ENCODE peak calls at places on chromosome 12, in eight cellular contexts. S is HCT116, B is endothelial cell of umbilical vein, V is H1, A is K562, Y is HepG2, E is SK-N-SH, H is GM12878. D is an unnamed sample.

GRCh38 chr12:126772171-126772864 is 1494.7 kb upstream of the TMEM132C start:
- DNase-seq in S (peak), B (no peak), V (no peak), A (peak), Y (peak), E (no peak), H (peak), D (no peak)

GRCh38 chr12:68367903-68368302 is 35.7 kb upstream of the MDM1 start:
- DNase-seq in S (no peak), B (no peak), V (no peak), A (no peak), Y (no peak), E (no peak), H (no peak), D (no peak)

GRCh38 chr12:34402899-34403705 is 380.8 kb downstream of the ALG10 start:
- DNase-seq in S (no peak), B (no peak), V (peak), A (no peak), Y (no peak), E (peak), H (no peak), D (no peak)

GRCh38 chr12:76878045-76878898 is 547 bp downstream of the CSRP2 start:
- DNase-seq in S (peak), B (peak), V (peak), A (peak), Y (peak), E (peak), H (no peak), D (no peak)

GRCh38 chr12:98754095-98754494 is 109.0 kb downstream of the APAF1 start:
- DNase-seq in S (no peak), B (no peak), V (no peak), A (peak), Y (peak), E (no peak), H (peak), D (no peak)

GRCh38 chr12:114681149-114681849 is 2.7 kb downstream of the TBX3 start:
- DNase-seq in S (no peak), B (no peak), V (no peak), A (no peak), Y (no peak), E (no peak), H (no peak), D (no peak)

GRCh38 chr12:127550271-127550670 is 716.7 kb upstream of the TMEM132C start:
- DNase-seq in S (no peak), B (no peak), V (no peak), A (no peak), Y (no peak), E (no peak), H (no peak), D (no peak)

GRCh38 chr12:62922539-62922938 is 12.4 kb downstream of the PPM1H start:
- DNase-seq in S (no peak), B (no peak), V (no peak), A (no peak), Y (no peak), E (no peak), H (no peak), D (no peak)

GRCh38 chr12:40099423-40099853 is 6.4 kb downstream of the SLC2A13 start:
- DNase-seq in S (no peak), B (peak), V (no peak), A (peak), Y (peak), E (no peak), H (no peak), D (no peak)

GRCh38 chr12:107875772-107876171 is 101.3 kb downstream of the ASCL4 start:
- DNase-seq in S (no peak), B (no peak), V (no peak), A (no peak), Y (no peak), E (no peak), H (no peak), D (no peak)

GRCh38 chr12:75481774-75482173 is 1.2 kb downstream of the GLIPR1 start:
- DNase-seq in S (no peak), B (no peak), V (no peak), A (no peak), Y (no peak), E (no peak), H (no peak), D (no peak)

GRCh38 chr12:89783321-89784060 is 74.9 kb upstream of the ATP2B1 start:
- DNase-seq in S (no peak), B (peak), V (no peak), A (no peak), Y (no peak), E (no peak), H (no peak), D (no peak)

GRCh38 chr12:5872745-5873144 is 72.3 kb downstream of the ANO2 start:
- DNase-seq in S (peak), B (no peak), V (no peak), A (peak), Y (peak), E (no peak), H (no peak), D (no peak)

GRCh38 chr12:50986961-50987737 is 34.8 kb downstream of the HIGD1C start:
- DNase-seq in S (peak), B (peak), V (no peak), A (peak), Y (peak), E (peak), H (no peak), D (peak)

GRCh38 chr12:124352839-124353238 is 57.9 kb downstream of the RFLNA start:
- DNase-seq in S (no peak), B (peak), V (no peak), A (peak), Y (peak), E (no peak), H (no peak), D (no peak)

GRCh38 chr12:62375603-62376002 is 91.0 kb upstream of the MON2 start:
- DNase-seq in S (no peak), B (no peak), V (no peak), A (no peak), Y (no peak), E (no peak), H (no peak), D (no peak)

GRCh38 chr12:41891226-41891625 is 253.4 kb downstream of the GXYLT1 start:
- DNase-seq in S (no peak), B (no peak), V (no peak), A (no peak), Y (no peak), E (no peak), H (no peak), D (no peak)

GRCh38 chr12:7099290-7099996 is 7.2 kb upstream of the C1R start:
- DNase-seq in S (no peak), B (no peak), V (no peak), A (no peak), Y (no peak), E (no peak), H (no peak), D (no peak)

DNA sequence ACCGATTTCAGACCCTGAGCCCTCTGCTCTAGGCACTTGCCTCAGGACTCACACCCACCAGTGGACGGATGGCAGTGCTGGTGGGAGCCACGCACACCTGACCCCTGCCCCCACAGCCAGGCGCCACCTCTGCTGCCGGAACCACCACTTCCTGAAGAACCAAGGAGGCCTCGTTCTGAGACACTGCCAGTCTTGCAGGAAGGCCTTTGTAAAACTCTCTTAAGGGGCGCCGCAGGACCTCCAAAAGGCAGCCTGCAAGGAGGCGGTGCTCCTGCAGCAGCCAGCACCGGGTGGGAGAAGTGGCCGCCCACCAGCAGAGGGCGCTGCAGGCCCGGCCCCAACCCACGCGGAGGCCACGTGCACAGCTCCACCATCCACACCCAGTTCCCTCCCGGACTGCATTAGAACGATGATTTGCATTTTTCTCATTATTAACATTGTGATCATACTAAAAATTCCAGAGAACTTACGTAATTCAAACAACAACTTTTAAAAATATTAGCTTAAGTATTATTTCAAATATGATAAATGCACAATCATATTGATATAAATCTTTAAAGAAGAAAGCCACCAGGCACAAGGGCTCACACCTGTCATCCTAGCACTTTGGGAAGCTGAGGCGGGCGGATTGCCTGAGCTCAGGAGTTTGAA is 12.8 kb downstream of the STX2 start:
- DNase-seq in S (no peak), B (peak), V (peak), A (peak), Y (peak), E (peak), H (no peak), D (no peak)
- TF ChIP-seq POLR2AphosphoS5 in S (no peak), B (no peak), V (no peak), A (no peak), Y (no peak), E (no peak), H (no peak), D (no peak)

GRCh38 chr12:52713960-52714886 is 10.9 kb upstream of the KRT77 start:
- DNase-seq in S (no peak), B (no peak), V (peak), A (no peak), Y (no peak), E (peak), H (no peak), D (no peak)
- H3K4me3 ChIP-seq in S (no peak), B (no peak), V (peak), A (no peak), Y (no peak), E (no peak), H (no peak), D (no peak)

GRCh38 chr12:132488127-132489077 is 1.5 kb upstream of the FBRSL1 start:
- DNase-seq in S (no peak), B (no peak), V (no peak), A (peak), Y (no peak), E (no peak), H (no peak), D (no peak)
- H3K9ac ChIP-seq in S (peak), B (no peak), V (no peak), A (no peak), Y (no peak), E (no peak), H (peak), D (no peak)

GRCh38 chr12:123140675-123141614 is 9.9 kb downstream of the PITPNM2 start:
- DNase-seq in S (no peak), B (no peak), V (no peak), A (no peak), Y (peak), E (no peak), H (no peak), D (no peak)

GRCh38 chr12:123139926-123140674 is 10.8 kb downstream of the PITPNM2 start:
- DNase-seq in S (no peak), B (peak), V (no peak), A (peak), Y (peak), E (no peak), H (no peak), D (no peak)

GRCh38 chr12:123142948-123143752 is 7.7 kb downstream of the PITPNM2 start:
- DNase-seq in S (peak), B (no peak), V (no peak), A (peak), Y (peak), E (no peak), H (no peak), D (no peak)

GRCh38 chr12:123142518-123142840 is 8.4 kb downstream of the PITPNM2 start:
- DNase-seq in S (no peak), B (no peak), V (no peak), A (no peak), Y (no peak), E (no peak), H (no peak), D (no peak)

GRCh38 chr12:123141615-123142517 is 9.0 kb downstream of the PITPNM2 start:
- DNase-seq in S (peak), B (peak), V (no peak), A (peak), Y (peak), E (no peak), H (no peak), D (no peak)
- TF ChIP-seq POLR2AphosphoS5 in S (no peak), B (no peak), V (no peak), A (no peak), Y (peak), E (no peak), H (no peak), D (no peak)

DNA sequence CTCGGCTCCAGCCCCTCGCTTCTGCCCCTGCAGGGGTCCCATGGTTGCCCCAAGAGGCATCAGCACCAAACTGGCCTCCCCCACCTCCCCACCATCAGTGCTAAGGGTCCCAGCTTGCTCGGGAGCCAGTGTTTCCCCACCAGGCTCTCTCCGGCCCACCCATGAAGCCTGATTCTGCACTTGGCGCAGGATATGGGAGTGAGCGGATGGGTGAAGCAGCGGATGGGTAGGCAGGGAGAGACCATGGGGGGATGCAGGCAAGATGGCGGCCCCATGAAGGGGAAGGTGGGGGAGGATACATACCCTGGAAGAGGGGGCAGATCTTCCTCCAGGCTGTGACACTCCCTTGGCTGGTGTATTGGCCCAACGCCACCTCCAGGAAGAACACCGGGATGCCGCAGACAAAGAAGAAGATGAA is 9.7 kb downstream of the SLC6A12 start:
- DNase-seq in S (no peak), B (no peak), V (no peak), A (no peak), Y (no peak), E (no peak), H (no peak), D (no peak)
- H3K4me3 ChIP-seq in S (no peak), B (no peak), V (peak), A (no peak), Y (no peak), E (no peak), H (no peak), D (no peak)

GRCh38 chr12:109097140-109097434 is 310 bp upstream of the UNG start:
- DNase-seq in S (no peak), B (no peak), V (no peak), A (no peak), Y (no peak), E (no peak), H (no peak), D (no peak)
- H3K9ac ChIP-seq in S (peak), B (no peak), V (peak), A (peak), Y (peak), E (peak), H (peak), D (peak)

DNA sequence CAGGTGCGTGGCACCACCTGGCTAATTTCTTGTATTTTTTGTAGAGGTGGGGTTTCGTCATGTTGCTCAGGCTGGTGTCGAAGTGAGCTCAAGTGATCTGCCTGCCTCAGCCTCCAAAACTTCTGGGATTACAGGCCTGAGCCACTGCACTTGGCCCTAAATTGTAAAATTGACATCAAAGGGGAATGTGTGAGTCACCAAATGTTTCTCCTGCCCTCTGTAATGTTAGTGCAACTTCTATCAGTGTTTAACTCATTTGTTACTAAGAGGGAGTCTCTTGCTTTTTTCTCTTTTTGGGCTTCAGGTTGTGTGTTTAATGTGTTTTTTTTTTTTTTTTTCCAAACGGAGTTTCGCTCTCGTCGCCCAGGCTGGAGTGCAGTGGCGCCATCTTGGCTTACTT is 2.3 kb downstream of the TULP3 start:
- DNase-seq in S (no peak), B (no peak), V (no peak), A (peak), Y (peak), E (no peak), H (no peak), D (no peak)
- TF ChIP-seq POLR2AphosphoS5 in S (no peak), B (no peak), V (no peak), A (no peak), Y (no peak), E (no peak), H (no peak), D (no peak)

GRCh38 chr12:49903351-49903699 is 375 bp downstream of the FAIM2 start:
- DNase-seq in S (no peak), B (no peak), V (no peak), A (no peak), Y (no peak), E (no peak), H (no peak), D (no peak)
- H3K4me3 ChIP-seq in S (no peak), B (no peak), V (peak), A (no peak), Y (no peak), E (peak), H (no peak), D (no peak)

D was measured in SK-N-MC.